ENCODE peak calls at places on chromosome 16, in eight cellular contexts. R is fibroblast of mammary gland, J is mucosa of descending colon, C is epithelial cell of proximal tubule, B is BJ, X is OCI-LY7, N is ovary, H is AG04450. V is an unnamed sample.

GRCh38 chr16:88306860-88307545 is 75.8 kb upstream of the ZNF469 start:
- DNase-seq in H (peak; percentile 92), C (peak; percentile 25), J (no peak), N (no peak), B (peak; percentile 94), X (no peak), R (peak; percentile 98), V (no peak)

GRCh38 chr16:89598199-89598598 is 15.2 kb upstream of the DPEP1 start:
- DNase-seq in X (no peak), N (no peak), H (no peak), R (peak; percentile 58), J (no peak), C (no peak), B (no peak), V (peak; percentile 39)

GRCh38 chr16:3652373-3653037 is 2.0 kb upstream of the DNASE1 start:
- DNase-seq in N (no peak), R (no peak), H (no peak), C (no peak), B (no peak), J (peak; percentile 28), X (no peak), V (no peak)

GRCh38 chr16:21162661-21163151 is 4.2 kb downstream of the LDAF1 start:
- DNase-seq in N (peak; percentile 85), X (no peak), J (no peak), C (no peak), R (peak; percentile 49), B (peak; percentile 31), H (no peak), V (no peak)

GRCh38 chr16:55645986-55646385 is 9.8 kb upstream of the SLC6A2 start:
- DNase-seq in C (no peak), N (no peak), R (no peak), X (no peak), H (no peak), B (no peak), J (no peak), V (no peak)

GRCh38 chr16:18958621-18959578 is 24.8 kb upstream of the TMC7 start:
- DNase-seq in C (no peak), H (no peak), R (no peak), N (no peak), X (no peak), J (no peak), B (no peak), V (no peak)

GRCh38 chr16:53855056-53855455 is 151.1 kb downstream of the FTO start:
- DNase-seq in C (no peak), B (no peak), H (no peak), J (no peak), X (no peak), R (no peak), N (no peak), V (no peak)

GRCh38 chr16:29877266-29877961 is 14.4 kb upstream of the CDIPT start:
- DNase-seq in B (no peak), N (no peak), C (no peak), H (no peak), J (no peak), R (peak; percentile 50), X (peak; percentile 95), V (peak; percentile 76)

GRCh38 chr16:28865722-28866453 is 2.2 kb downstream of the SH2B1 start:
- DNase-seq in H (no peak), J (no peak), N (no peak), B (no peak), X (no peak), R (no peak), C (no peak), V (no peak)

GRCh38 chr16:73057369-73058210 is 9.7 kb upstream of the ZFHX3 start:
- DNase-seq in C (no peak), N (peak; percentile 66), H (no peak), J (peak; percentile 66), B (no peak), R (no peak), X (peak; percentile 56), V (peak; percentile 54)

GRCh38 chr16:73058616-73059409 is 10.9 kb upstream of the ZFHX3 start:
- DNase-seq in J (peak; percentile 71), H (no peak), X (peak; percentile 60), N (peak; percentile 67), B (no peak), C (no peak), R (peak; percentile 41), V (peak; percentile 60)

GRCh38 chr16:73056911-73057310 is 9.0 kb upstream of the ZFHX3 start:
- DNase-seq in C (no peak), N (no peak), R (no peak), X (no peak), H (no peak), J (no peak), B (no peak), V (no peak)

GRCh38 chr16:73059779-73060178 is 11.9 kb upstream of the ZFHX3 start:
- DNase-seq in N (no peak), J (no peak), H (no peak), B (no peak), X (no peak), C (no peak), R (no peak), V (no peak)

GRCh38 chr16:73058221-73058615 is 10.3 kb upstream of the ZFHX3 start:
- DNase-seq in N (peak; percentile 73), B (no peak), R (no peak), X (peak; percentile 72), H (no peak), J (peak; percentile 76), C (no peak), V (peak; percentile 70)
- TF ChIP-seq CTCF in N (no peak), B (no peak), R (no peak), X (no peak), H (no peak), J (no peak), C (no peak), V (no peak)

DNA sequence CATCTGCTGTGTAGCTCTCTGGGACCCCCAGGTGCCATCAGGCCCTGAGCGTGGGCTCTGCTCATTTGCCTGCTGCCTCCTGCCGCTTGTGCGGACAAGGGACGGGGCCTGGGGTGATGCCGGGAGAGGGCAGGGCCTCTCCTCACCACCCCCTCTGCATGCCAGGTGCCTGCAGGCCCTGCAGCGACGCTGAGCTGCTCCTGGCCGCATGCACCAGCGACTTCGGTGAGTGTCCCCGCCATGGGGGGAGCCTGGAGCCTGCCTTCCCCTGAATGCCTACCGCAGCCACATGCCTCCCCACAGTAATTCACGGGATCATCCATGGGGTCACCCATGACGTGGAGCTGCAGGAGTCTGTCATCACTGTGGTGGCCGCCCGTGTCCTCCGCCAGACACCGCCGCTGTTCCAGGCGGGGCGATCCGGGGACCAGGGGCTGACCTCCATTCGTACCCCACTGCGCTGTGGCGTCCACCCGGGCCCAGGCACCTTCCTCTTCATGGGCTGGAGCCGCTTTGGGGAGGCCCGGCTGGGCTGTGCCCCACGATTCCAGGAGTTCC is 1.9 kb downstream of the METRN start:
- DNase-seq in B (no peak), J (no peak), X (no peak), N (no peak), H (no peak), C (no peak), R (no peak), V (no peak)
- H3K4me3 ChIP-seq in B (no peak overlapping the region), J (no peak overlapping the region), X (no peak overlapping the region), N (no peak overlapping the region), H (no peak overlapping the region), C (no peak overlapping the region), R (no peak overlapping the region), V (no peak overlapping the region)

GRCh38 chr16:77868478-77868877 is 80.1 kb downstream of the VAT1L start:
- DNase-seq in B (no peak), N (no peak), X (no peak), C (no peak), R (no peak), H (no peak), J (no peak), V (peak; percentile 37)
- TF ChIP-seq CTCF in B (no peak), N (no peak), X (no peak), C (no peak), R (no peak), H (no peak), J (no peak), V (no peak)

GRCh38 chr16:23122107-23122506 is 27.1 kb downstream of the USP31 start:
- DNase-seq in H (no peak), R (no peak), J (no peak), B (no peak), X (no peak), N (no peak), C (no peak), V (no peak)

GRCh38 chr16:23124315-23124714 is 24.9 kb downstream of the USP31 start:
- DNase-seq in R (peak; percentile 93), B (no peak), X (no peak), C (peak; percentile 56), H (no peak), J (no peak), N (no peak), V (no peak)

GRCh38 chr16:23119570-23119969 is 29.7 kb downstream of the USP31 start:
- DNase-seq in H (no peak), J (no peak), C (no peak), B (peak; percentile 34), N (no peak), R (peak; percentile 66), X (no peak), V (no peak)

GRCh38 chr16:23120562-23120961 is 28.7 kb downstream of the USP31 start:
- DNase-seq in R (no peak), H (no peak), B (no peak), X (no peak), J (no peak), C (no peak), N (no peak), V (no peak)

DNA sequence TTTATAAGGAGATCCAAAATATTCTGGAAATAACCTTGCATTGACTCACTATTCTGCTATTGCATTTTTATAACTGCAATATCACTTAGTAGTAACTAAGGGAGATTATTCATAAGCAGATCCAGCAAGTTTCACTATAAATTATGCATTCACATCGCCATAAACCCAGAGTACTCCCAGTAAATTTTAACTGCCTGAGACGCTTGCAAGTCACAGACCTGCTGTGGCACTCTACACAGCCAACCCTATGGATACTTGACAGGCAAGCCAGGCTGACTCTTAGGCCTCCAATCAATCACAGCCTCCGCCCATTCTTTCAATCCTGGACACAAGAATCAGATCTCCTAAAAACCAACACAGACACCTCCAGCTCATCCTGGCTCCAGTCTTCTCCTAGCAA is 28.2 kb downstream of the USP31 start:
- DNase-seq in N (no peak), H (no peak), J (no peak), B (peak; percentile 17), C (no peak), R (peak; percentile 25), X (no peak), V (no peak)
- H3K4me3 ChIP-seq in N (no peak overlapping the region), H (no peak overlapping the region), J (no peak overlapping the region), B (no peak overlapping the region), C (no peak overlapping the region), R (no peak overlapping the region), X (no peak overlapping the region), V (no peak overlapping the region)

V was measured in GM12865.